ENCODE peak calls at places on chromosomes 13 and 19, in ten cellular contexts. J is suprapubic skin, S is tibial nerve, M is adrenal gland, V is body of pancreas, F is stomach, P is Peyer's patch, C is A549, A is HCT116, W is lower leg skin. I is an unnamed sample.

GRCh38 chr13:22789027-22789593 is 391.7 kb upstream of the SGCG start:
- DNase-seq in A (peak), W (no peak), S (no peak), F (no peak), V (no peak), P (no peak), J (no peak), M (no peak), C (no peak), I (no peak)

GRCh38 chr13:29362849-29363604 is 232.5 kb downstream of the SLC7A1 start:
- DNase-seq in M (peak), W (no peak), S (no peak), C (peak), F (peak), J (no peak), A (peak), V (peak), P (no peak), I (peak)

GRCh38 chr13:32147193-32147592 is 115.6 kb downstream of the FRY start:
- DNase-seq in J (no peak), M (no peak), A (no peak), W (no peak), V (no peak), F (no peak), C (no peak), P (no peak), S (no peak), I (no peak)

GRCh38 chr19:15109768-15110417 is 2.7 kb downstream of the SYDE1 start:
- DNase-seq in J (no peak), C (no peak), A (no peak), M (no peak), P (no peak), S (no peak), F (no peak), V (no peak), W (no peak), I (no peak)

GRCh38 chr13:94656766-94657165 is 55.1 kb downstream of the GPR180 start:
- DNase-seq in C (peak), S (no peak), V (no peak), J (no peak), M (no peak), P (no peak), F (no peak), W (no peak), A (no peak), I (no peak)

GRCh38 chr19:4732680-4733114 is 9.1 kb upstream of the DPP9 start:
- DNase-seq in A (peak), M (peak), P (peak), W (no peak), J (no peak), F (peak), C (peak), V (peak), S (no peak), I (no peak)

GRCh38 chr19:28710278-28710677 is 502.7 kb downstream of the UQCRFS1 start:
- DNase-seq in P (no peak), S (no peak), J (no peak), A (peak), F (no peak), C (peak), V (no peak), M (no peak), W (no peak), I (no peak)

GRCh38 chr13:36038785-36039415 is 92.3 kb downstream of the DCLK1 start:
- DNase-seq in J (no peak), W (no peak), S (no peak), C (no peak), V (no peak), F (no peak), M (no peak), P (no peak), A (no peak), I (no peak)

GRCh38 chr19:55586976-55587668 is 6.5 kb upstream of the ZNF579 start:
- DNase-seq in J (peak), W (peak), C (peak), P (peak), M (peak), A (peak), S (peak), V (peak), F (peak), I (peak)

GRCh38 chr19:2188708-2189385 is 25.1 kb downstream of the DOT1L start:
- DNase-seq in C (no peak), P (no peak), M (no peak), V (no peak), S (no peak), F (no peak), W (no peak), J (no peak), A (no peak), I (no peak)

GRCh38 chr19:12065100-12065538 is 588 bp downstream of the ZNF844 start:
- DNase-seq in V (no peak), A (no peak), M (peak), S (no peak), C (no peak), F (no peak), J (peak), P (no peak), W (peak), I (no peak)

GRCh38 chr13:44989071-44989889 is at the start of the genes GPALPP1 and NUFIP1:
- DNase-seq in P (peak), M (peak), C (peak), W (peak), S (peak), V (peak), F (peak), J (peak), A (peak), I (peak)
- TF ChIP-seq POLR2A in P (peak), M (peak), C (peak), W (no peak), S (peak), V (peak), F (no peak), J (no peak), A (peak), I (peak)

GRCh38 chr13:30934381-30934780 is 1.9 kb downstream of the TEX26 start:
- DNase-seq in W (no peak), A (no peak), P (no peak), M (no peak), S (no peak), C (peak), J (no peak), F (no peak), V (no peak), I (no peak)
- TF ChIP-seq CTCF in W (no peak), A (peak), P (no peak), M (no peak), S (no peak), C (no peak), J (no peak), F (no peak), V (no peak), I (no peak)

GRCh38 chr19:41321204-41321599 is 11.2 kb downstream of the CCDC97 start:
- DNase-seq in C (no peak), M (no peak), J (no peak), A (no peak), F (no peak), V (no peak), W (no peak), P (no peak), S (no peak), I (peak)

GRCh38 chr19:41318696-41319499 is 8.9 kb downstream of the CCDC97 start:
- DNase-seq in V (no peak), C (no peak), S (no peak), J (no peak), W (no peak), P (no peak), F (no peak), M (no peak), A (no peak), I (no peak)

GRCh38 chr19:41320185-41320518 is 10.2 kb downstream of the CCDC97 start:
- DNase-seq in J (no peak), P (no peak), V (no peak), S (no peak), M (no peak), C (no peak), A (no peak), F (no peak), W (no peak), I (no peak)

GRCh38 chr19:41320568-41320967 is 10.6 kb downstream of the CCDC97 start:
- DNase-seq in A (no peak), S (no peak), V (no peak), J (no peak), P (no peak), M (no peak), C (no peak), F (no peak), W (no peak), I (no peak)

GRCh38 chr19:41319500-41320184 is 9.7 kb downstream of the CCDC97 start:
- DNase-seq in M (no peak), C (no peak), S (no peak), J (no peak), W (no peak), V (no peak), A (no peak), F (no peak), P (no peak), I (no peak)
- TF ChIP-seq POLR2A in M (no peak), C (no peak), S (no peak), J (no peak), W (no peak), V (no peak), A (no peak), F (no peak), P (no peak), I (no peak)

DNA sequence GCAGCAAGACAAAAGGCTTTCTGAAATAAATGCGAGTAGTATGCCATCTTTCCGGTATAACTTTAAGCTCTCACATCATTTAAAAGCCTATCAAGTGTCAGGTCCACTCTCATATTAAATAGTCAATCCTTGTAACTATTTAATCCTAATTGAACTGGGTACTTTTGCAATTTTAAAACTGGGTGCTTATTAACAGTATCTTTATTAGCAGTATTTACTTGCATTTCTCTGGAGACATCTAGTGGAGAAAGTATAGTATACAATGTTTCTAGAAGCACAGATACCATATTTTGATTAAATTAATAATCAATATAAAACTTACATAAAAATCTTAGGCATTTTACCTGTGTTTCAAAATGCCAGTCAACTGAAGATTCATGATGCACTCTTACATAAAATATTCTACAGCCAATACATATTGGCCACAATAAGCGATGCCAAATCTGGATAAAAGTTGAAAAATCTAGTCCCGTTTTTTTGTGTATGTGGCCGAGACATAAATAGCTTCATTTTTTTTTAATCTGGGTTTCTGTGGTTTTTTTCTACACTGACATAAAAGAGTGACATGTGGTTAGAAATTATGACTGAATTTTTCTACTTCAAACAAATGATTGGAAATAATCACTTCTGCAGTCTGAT is 4.3 kb upstream of the POSTN start:
- DNase-seq in P (no peak), W (no peak), C (no peak), F (no peak), A (no peak), V (no peak), J (no peak), S (no peak), M (no peak), I (no peak)
- TF ChIP-seq CTCF in P (no peak), W (no peak), C (peak), F (no peak), A (peak), V (peak), J (peak), S (peak), M (peak), I (peak)

I was measured in heart left ventricle.